ENCODE peak calls at places on chromosomes 1 and 21, in four cellular contexts. F is AG09309, X is prostate gland, S is cardiac fibroblast. A is an unnamed sample.
A peak's percentile ranks its signal among the peaks of the same experiment; 100 is the strongest.

GRCh38 chr1:18886003-18886335 is 16.4 kb downstream of the ALDH4A1 start:
- DNase-seq in F (peak; percentile 17), X (no peak), S (peak; percentile 42), A (no peak)

GRCh38 chr1:193431265-193431977 is 245.0 kb upstream of the B3GALT2 start:
- DNase-seq in F (no peak), S (peak; percentile 25), X (no peak), A (no peak)

GRCh38 chr1:111552587-111552986 is 49.2 kb upstream of the ADORA3 start:
- DNase-seq in F (no peak), X (no peak), S (no peak), A (no peak)

GRCh38 chr1:3553166-3553939 is 58.0 kb downstream of the MEGF6 start:
- DNase-seq in S (no peak), F (no peak), X (peak; percentile 87), A (no peak)

GRCh38 chr1:31412205-31412604 is 808 bp upstream of the SERINC2 start:
- DNase-seq in S (no peak), X (no peak), F (no peak), A (no peak)

GRCh38 chr21:29189358-29189757 is 58.9 kb downstream of the MAP3K7CL start:
- DNase-seq in F (no peak), X (no peak), S (peak; percentile 52), A (no peak)

GRCh38 chr1:21631944-21632887 is 36.9 kb downstream of the RAP1GAP start:
- DNase-seq in X (peak; percentile 59), S (no peak), F (no peak), A (no peak)

GRCh38 chr1:54012862-54013261 is 5.1 kb downstream of the LDLRAD1 start:
- DNase-seq in X (no peak), F (no peak), S (no peak), A (no peak)

GRCh38 chr1:20248954-20249612 is 41.6 kb upstream of the VWA5B1 start:
- DNase-seq in X (no peak), F (no peak), S (no peak), A (no peak)

GRCh38 chr1:156804572-156805243 is 11.9 kb downstream of the SH2D2A start:
- DNase-seq in S (no peak), X (no peak), F (no peak), A (no peak)

GRCh38 chr1:40849801-40850592 is 12.2 kb downstream of the CITED4 start:
- DNase-seq in S (peak; percentile 74), X (peak; percentile 63), F (no peak), A (peak; percentile 81)

GRCh38 chr1:198577444-198577843 is 37.0 kb upstream of the ATP6V1G3 start:
- DNase-seq in X (no peak), S (peak; percentile 84), F (peak; percentile 79), A (no peak)

GRCh38 chr1:40182956-40183710 is 21.9 kb downstream of the RLF start:
- DNase-seq in X (no peak), S (peak; percentile 59), F (no peak), A (no peak)

GRCh38 chr1:111802984-111803383 is 47.3 kb downstream of the DDX20 start:
- DNase-seq in S (no peak), X (no peak), F (no peak), A (no peak)

GRCh38 chr1:36781098-36781497 is 253.2 kb downstream of the GRIK3 start:
- DNase-seq in X (no peak), S (no peak), F (no peak), A (no peak)

GRCh38 chr1:44464361-44464760 is 59.3 kb downstream of the RNF220 start:
- DNase-seq in X (no peak), S (peak; percentile 24), F (no peak), A (no peak)

GRCh38 chr1:167663002-167663772 is 33.2 kb downstream of the RCSD1 start:
- DNase-seq in S (peak; percentile 77), X (no peak), F (no peak), A (peak; percentile 51)

GRCh38 chr1:179917601-179918429 is 35.7 kb downstream of the TOR1AIP1 start:
- DNase-seq in F (no peak), X (no peak), S (no peak), A (no peak)

GRCh38 chr1:103561612-103562395 is 9.6 kb upstream of the AMY2B start:
- DNase-seq in S (peak; percentile 53), F (peak; percentile 0), X (no peak), A (peak; percentile 8)

GRCh38 chr1:203038891-203039608 is 12.8 kb downstream of the PPFIA4 start:
- DNase-seq in X (peak; percentile 66), F (no peak), S (peak; percentile 72), A (peak; percentile 77)

GRCh38 chr1:41740630-41741239 is 178.0 kb downstream of the HIVEP3 start:
- DNase-seq in X (no peak), S (no peak), F (no peak), A (no peak)

GRCh38 chr1:206893380-206893779 is 3.9 kb upstream of the IL24 start:
- DNase-seq in X (no peak), F (no peak), S (no peak), A (no peak)

GRCh38 chr1:161902146-161902545 is 121.5 kb downstream of the OLFML2B start:
- DNase-seq in S (no peak), F (no peak), X (no peak), A (no peak)

GRCh38 chr1:154726443-154726842 is 118.5 kb upstream of the ADAR start:
- DNase-seq in S (peak; percentile 14), F (no peak), X (no peak), A (no peak)

GRCh38 chr1:243885806-243886205 is 35.8 kb upstream of the AKT3 start:
- DNase-seq in F (no peak), X (no peak), S (no peak), A (no peak)

GRCh38 chr1:75992312-75992711 is 60.1 kb upstream of the ASB17 start:
- DNase-seq in F (no peak), S (no peak), X (no peak), A (no peak)

GRCh38 chr1:117815105-117815812 is 114.2 kb downstream of the GDAP2 start:
- DNase-seq in S (peak; percentile 45), X (no peak), F (no peak), A (no peak)

GRCh38 chr1:52033190-52034049 is at the start of gene KTI12:
- DNase-seq in S (peak; percentile 91), F (peak; percentile 58), X (peak; percentile 76), A (peak; percentile 91)

GRCh38 chr1:157992031-157992568 is 1.3 kb upstream of the KIRREL1 start:
- DNase-seq in S (peak; percentile 77), F (no peak), X (peak; percentile 59), A (peak; percentile 70)
- TF ChIP-seq CTCF in S (peak; percentile 99), F (peak; percentile 99), X (peak; percentile 81), A (peak; percentile 88)

DNA sequence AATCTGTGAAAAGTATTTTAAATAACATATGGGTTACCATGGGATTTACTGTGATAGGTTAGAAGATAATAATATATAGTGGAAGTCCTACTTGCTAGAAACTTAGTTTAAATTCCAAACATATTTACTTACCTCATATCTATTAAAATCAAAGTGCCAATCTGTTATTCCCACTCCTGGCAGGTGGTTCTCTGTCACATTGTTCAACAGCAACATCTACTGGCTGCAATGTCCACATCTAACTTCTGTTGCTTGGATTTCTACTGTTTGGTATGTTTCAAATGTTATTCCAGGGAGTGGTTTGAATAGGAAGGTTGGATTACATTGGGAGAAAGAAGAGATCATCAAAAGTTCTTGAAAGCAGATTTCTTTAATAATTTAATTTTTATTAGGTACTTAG is 122.5 kb upstream of the NCAM2 start:
- DNase-seq in X (no peak), S (no peak), F (no peak), A (no peak)
- TF ChIP-seq CTCF in X (no peak), S (no peak), F (no peak), A (no peak)

DNA sequence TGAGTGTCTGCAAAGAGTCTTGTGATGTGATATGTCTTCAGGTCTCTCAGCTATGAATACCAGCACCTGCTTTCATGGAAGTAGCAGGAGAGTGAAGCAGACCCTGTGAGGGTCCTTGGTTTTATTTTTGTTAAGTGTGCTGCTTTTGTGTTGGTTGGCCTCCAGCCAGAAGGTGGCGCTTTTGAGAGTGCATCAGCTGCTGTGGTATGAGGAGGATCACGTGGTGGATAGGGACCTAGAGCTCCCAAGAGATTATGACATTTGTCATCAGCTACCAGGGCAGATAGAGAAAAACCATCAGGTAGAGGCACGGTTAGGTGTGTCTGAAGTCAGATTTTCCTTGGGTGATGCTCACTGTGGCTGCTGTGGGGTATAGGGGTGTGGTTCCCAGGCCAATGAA is 1232.1 kb downstream of the MRPL39 start:
- DNase-seq in X (no peak), F (no peak), S (no peak), A (no peak)
- TF ChIP-seq CTCF in X (no peak), F (no peak), S (no peak), A (no peak)

DNA sequence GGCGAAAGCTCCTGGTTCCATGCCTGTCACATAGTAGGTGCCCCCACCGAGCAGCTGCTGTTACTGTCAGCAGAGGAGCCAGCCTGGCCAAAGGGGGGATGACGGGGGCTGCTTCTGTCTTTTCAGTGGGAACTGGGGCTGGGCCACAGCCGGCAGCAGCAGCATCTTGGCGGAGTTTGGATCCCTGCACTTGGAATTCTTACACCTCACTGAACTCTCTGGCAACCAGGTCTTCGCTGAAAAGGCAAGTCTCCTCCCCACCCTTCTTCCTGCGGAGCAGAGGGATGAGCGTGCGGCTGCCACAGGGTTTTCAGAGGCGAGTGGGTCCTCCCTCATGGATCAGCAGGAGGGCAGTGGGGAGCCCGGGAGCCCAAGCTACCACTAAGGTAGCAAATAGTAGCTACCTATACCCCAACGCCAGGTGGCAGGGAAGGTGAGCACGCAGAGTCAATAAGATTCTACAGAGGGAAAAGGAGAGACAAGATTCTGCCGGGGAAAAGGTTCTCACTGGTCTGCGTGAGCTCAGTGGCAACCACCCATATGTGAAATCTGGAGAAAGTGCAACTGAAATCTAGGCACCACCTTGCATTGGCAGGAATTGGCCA is 41.4 kb upstream of the SELENON start:
- DNase-seq in F (no peak), S (no peak), X (no peak), A (no peak)
- TF ChIP-seq CTCF in F (no peak), S (no peak), X (no peak), A (no peak)

DNA sequence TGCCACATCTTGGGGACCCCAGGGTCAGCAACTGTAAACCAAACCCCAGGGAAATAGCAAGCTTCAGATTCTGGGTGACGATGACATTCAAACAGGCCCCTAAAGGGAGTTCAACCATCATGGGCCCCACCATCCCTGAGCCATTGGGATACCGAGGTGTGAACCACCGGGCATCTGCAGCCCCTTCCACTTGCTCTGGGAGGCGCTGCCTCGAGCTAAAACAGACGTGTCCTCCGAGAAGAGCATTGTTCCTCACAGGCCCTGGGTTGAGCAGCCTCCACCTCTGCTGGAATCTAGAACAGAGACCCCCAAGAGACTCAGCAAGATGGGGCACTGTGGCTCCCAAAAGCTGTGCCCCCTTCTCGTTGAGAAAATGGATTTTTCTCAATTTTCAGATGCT is 19.0 kb upstream of the EFHD2 start:
- DNase-seq in S (no peak), F (no peak), X (no peak), A (no peak)
- TF ChIP-seq CTCF in S (no peak), F (no peak), X (no peak), A (no peak)

DNA sequence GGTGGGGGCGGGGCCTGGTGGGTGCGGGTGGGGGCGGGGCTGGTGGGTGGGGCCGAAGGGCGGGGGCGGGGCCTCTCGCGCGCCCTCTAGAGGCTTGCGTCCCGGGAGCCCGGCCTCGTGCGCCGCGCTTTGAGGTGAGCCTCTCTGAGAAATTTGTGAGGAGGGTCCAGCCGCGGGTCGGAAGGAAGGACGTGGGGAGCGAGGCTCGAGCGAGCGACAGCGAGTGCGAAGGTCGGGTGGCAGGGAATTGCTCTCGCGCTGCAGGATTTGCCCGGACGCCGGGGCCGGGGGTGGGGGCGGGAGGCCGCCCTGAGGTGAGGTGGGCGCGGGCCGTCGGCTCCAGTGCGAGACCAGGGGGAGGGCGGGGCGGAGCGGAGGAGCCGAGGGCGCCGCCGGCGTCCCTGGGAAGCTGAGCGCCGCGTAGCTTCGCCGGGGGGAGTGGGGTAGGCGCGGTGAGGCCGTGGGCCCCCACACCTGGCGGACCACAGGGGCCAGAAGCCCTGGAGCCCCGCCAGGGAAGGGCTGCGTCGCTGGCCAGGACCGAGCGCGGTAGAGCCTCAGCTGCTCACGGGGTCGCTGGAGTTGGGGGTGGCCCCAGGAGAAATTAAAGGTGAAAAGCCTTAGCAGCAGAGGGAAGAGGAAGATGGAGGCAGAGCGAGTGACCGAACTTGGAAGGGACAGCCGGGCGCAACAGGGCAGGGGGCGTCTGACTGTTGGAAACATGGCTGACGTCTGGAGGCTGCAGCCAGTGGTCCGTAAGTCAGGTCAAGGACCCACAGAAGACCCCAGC is 754 bp upstream of the LSS start:
- DNase-seq in X (no peak), F (no peak), S (no peak), A (no peak)
- TF ChIP-seq CTCF in X (peak; percentile 80), F (peak; percentile 62), S (peak; percentile 43), A (peak; percentile 61)